ENCODE peak calls at places on chromosome 3, in eight cellular contexts. N, F, U, J, I, V, A and E are unnamed samples.

GRCh38 chr3:110164632-110165240 is 827.4 kb upstream of the DPPA4 start:
- DNase-seq in N (no peak), F (no peak), U (no peak), J (no peak), I (no peak), V (no peak), A (no peak), E (no peak)

GRCh38 chr3:84985795-84986194 is 27.0 kb downstream of the CADM2 start:
- DNase-seq in N (no peak), F (no peak), U (no peak), J (no peak), I (no peak), V (no peak), A (no peak), E (no peak)

GRCh38 chr3:15493436-15493835 is 28.1 kb downstream of the COLQ start:
- DNase-seq in N (no peak), F (no peak), U (no peak), J (no peak), I (no peak), V (no peak), A (no peak), E (no peak)

GRCh38 chr3:157572559-157573270 is 69.5 kb upstream of the VEPH1 start:
- DNase-seq in N (no peak), F (no peak), U (peak), J (no peak), I (peak), V (no peak), A (peak), E (no peak)

GRCh38 chr3:154327871-154328270 is 3.6 kb upstream of the DHX36 start:
- DNase-seq in N (no peak), F (no peak), U (no peak), J (no peak), I (no peak), V (no peak), A (no peak), E (no peak)

GRCh38 chr3:127011270-127011992 is 28.5 kb downstream of the PLXNA1 start:
- DNase-seq in N (peak), F (no peak), U (peak), J (no peak), I (no peak), V (no peak), A (no peak), E (no peak)

GRCh38 chr3:62493116-62493801 is 119.9 kb upstream of the FEZF2 start:
- DNase-seq in N (no peak), F (no peak), U (no peak), J (no peak), I (no peak), V (no peak), A (no peak), E (no peak)

GRCh38 chr3:96813820-96814580 is 394 bp upstream of the EPHA6 start:
- DNase-seq in N (peak), F (peak), U (peak), J (peak), I (peak), V (no peak), A (no peak), E (peak)

GRCh38 chr3:169363318-169363717 is 300.2 kb downstream of the MECOM start:
- DNase-seq in N (no peak), F (no peak), U (no peak), J (no peak), I (no peak), V (no peak), A (no peak), E (no peak)